ENCODE peak calls at places on chromosomes 13 and 19, in six cellular contexts. H is gastrocnemius medialis, D is Peyer's patch, S is tibial nerve, T is lung, J is IMR-90. A is an unnamed sample. For H3K4me1 and H3K9me3, the result is how much of the 10 kb centered on the place peaks cover.

GRCh38 chr19:10885241-10886169 is 14.2 kb downstream of the CARM1 start:
- DNase-seq in H (no peak), T (no peak), D (no peak), J (no peak), S (no peak), A (no peak)

GRCh38 chr13:36619535-36619934 is 54.3 kb upstream of the SERTM1 start:
- DNase-seq in D (no peak), T (no peak), J (no peak), H (no peak), S (no peak), A (no peak)

GRCh38 chr19:30049226-30049625 is 107.2 kb downstream of the URI1 start:
- DNase-seq in H (no peak), D (no peak), T (no peak), S (no peak), J (no peak), A (no peak)

GRCh38 chr19:12867120-12868099 is 13.8 kb downstream of the DNASE2 start:
- DNase-seq in J (peak), H (no peak), T (no peak), D (peak), S (no peak), A (peak)

GRCh38 chr13:73954808-73955207 is 179.4 kb downstream of the KLF12 start:
- DNase-seq in H (no peak), J (no peak), D (no peak), T (no peak), S (no peak), A (no peak)

GRCh38 chr13:110336681-110337080 is 29.6 kb downstream of the COL4A2 start:
- DNase-seq in D (no peak), H (no peak), S (no peak), J (peak), T (no peak), A (no peak)

GRCh38 chr19:4830768-4831265 is 695 bp downstream of the TICAM1 start:
- DNase-seq in T (no peak), J (no peak), D (no peak), H (no peak), S (no peak), A (no peak)

GRCh38 chr19:54492568-54492967 is 10.1 kb upstream of the LAIR2 start:
- DNase-seq in H (no peak), T (no peak), D (no peak), J (no peak), S (no peak), A (no peak)

GRCh38 chr13:111388851-111389500 is 68.5 kb downstream of the TEX29 start:
- DNase-seq in J (no peak), T (no peak), D (no peak), S (no peak), H (no peak), A (peak)

GRCh38 chr13:112061367-112062046 is 5.4 kb upstream of the SOX1 start:
- DNase-seq in S (no peak), T (no peak), H (no peak), J (no peak), D (no peak), A (no peak)

GRCh38 chr13:41562083-41562482 is 104.7 kb downstream of the RGCC start:
- DNase-seq in T (no peak), H (peak), J (peak), D (no peak), S (peak), A (no peak)

GRCh38 chr13:66509176-66509575 is 721.0 kb downstream of the PCDH9 start:
- DNase-seq in S (no peak), T (no peak), J (peak), H (no peak), D (no peak), A (no peak)

GRCh38 chr13:45521292-45521691 is 56.6 kb downstream of the COG3 start:
- DNase-seq in D (no peak), J (peak), S (peak), H (no peak), T (no peak), A (no peak)

GRCh38 chr13:104466016-104466415 is 1399.8 kb upstream of the SLC10A2 start:
- DNase-seq in H (no peak), S (no peak), J (no peak), D (no peak), T (no peak), A (no peak)

GRCh38 chr13:21359855-21360254 is 99.2 kb downstream of the ZDHHC20 start:
- DNase-seq in D (no peak), T (no peak), J (no peak), S (no peak), H (no peak), A (no peak)

GRCh38 chr13:42225051-42225450 is 46.9 kb upstream of the AKAP11 start:
- DNase-seq in J (no peak), T (no peak), D (no peak), H (no peak), S (no peak), A (no peak)

GRCh38 chr19:50427997-50428425 is 4.7 kb upstream of the MYBPC2 start:
- DNase-seq in T (peak), D (peak), J (peak), H (peak), S (peak), A (no peak)

GRCh38 chr13:98476538-98476966 is 100.4 kb downstream of the STK24 start:
- DNase-seq in D (no peak), J (peak), S (no peak), H (no peak), T (peak), A (peak)

GRCh38 chr19:12784394-12784870 is 6.9 kb upstream of the JUNB start:
- DNase-seq in T (no peak), J (peak), H (no peak), D (peak), S (no peak), A (peak)

GRCh38 chr13:33270906-33271538 is 14.5 kb downstream of the STARD13 start:
- DNase-seq in D (no peak), S (no peak), H (no peak), J (peak), T (no peak), A (no peak)

GRCh38 chr19:33667141-33667540 is 45.4 kb downstream of the CHST8 start:
- DNase-seq in D (no peak), T (no peak), H (no peak), S (no peak), J (no peak), A (no peak)

GRCh38 chr19:591099-591958 is 1.6 kb downstream of the HCN2 start:
- DNase-seq in S (no peak), T (no peak), J (no peak), H (no peak), D (no peak), A (no peak)

GRCh38 chr13:75222031-75222430 is 259.9 kb downstream of the TBC1D4 start:
- DNase-seq in D (no peak), S (peak), J (peak), H (no peak), T (no peak), A (no peak)

GRCh38 chr19:44748426-44749254 is at the start of gene BCL3:
- DNase-seq in J (no peak), H (peak), T (peak), S (no peak), D (peak), A (peak)

GRCh38 chr13:72437458-72437857 is 290.0 kb downstream of the MZT1 start:
- DNase-seq in T (no peak), J (peak), D (no peak), S (no peak), H (no peak), A (no peak)

GRCh38 chr19:45901912-45902650 is at the start of gene MYPOP:
- DNase-seq in S (peak), D (no peak), J (no peak), T (no peak), H (no peak), A (no peak)

GRCh38 chr19:12774588-12775555 is at the start of gene HOOK2:
- DNase-seq in H (peak), D (peak), T (peak), S (peak), J (no peak), A (peak)

GRCh38 chr19:18299654-18300053 is 18.2 kb upstream of the JUND start:
- DNase-seq in D (no peak), J (no peak), H (no peak), T (no peak), S (no peak), A (no peak)
- H3K4me1 ChIP-seq in D (under half), J (under half), H (under half), T (under half), S (under half), A (under half)

GRCh38 chr19:56423985-56424353 is 19.8 kb downstream of the ZNF583 start:
- DNase-seq in J (no peak), H (no peak), T (no peak), D (no peak), S (no peak), A (no peak)
- H3K9me3 ChIP-seq in J (half or more), H (under half), T (half or more), D (under half), S (half or more), A (half or more)

GRCh38 chr19:51751655-51752054 is at the start of gene FPR1:
- DNase-seq in J (no peak), S (peak), T (no peak), H (no peak), D (no peak), A (no peak)
- H3K27ac ChIP-seq in J (no peak), S (peak), T (no peak), H (no peak), D (no peak), A (no peak)

GRCh38 chr19:48686103-48686502 is 9.7 kb upstream of the FUT2 start:
- DNase-seq in S (no peak), D (no peak), H (no peak), J (no peak), T (no peak), A (no peak)
- H3K4me1 ChIP-seq in S (under half), D (under half), H (under half), J (under half), T (under half), A (under half)

DNA sequence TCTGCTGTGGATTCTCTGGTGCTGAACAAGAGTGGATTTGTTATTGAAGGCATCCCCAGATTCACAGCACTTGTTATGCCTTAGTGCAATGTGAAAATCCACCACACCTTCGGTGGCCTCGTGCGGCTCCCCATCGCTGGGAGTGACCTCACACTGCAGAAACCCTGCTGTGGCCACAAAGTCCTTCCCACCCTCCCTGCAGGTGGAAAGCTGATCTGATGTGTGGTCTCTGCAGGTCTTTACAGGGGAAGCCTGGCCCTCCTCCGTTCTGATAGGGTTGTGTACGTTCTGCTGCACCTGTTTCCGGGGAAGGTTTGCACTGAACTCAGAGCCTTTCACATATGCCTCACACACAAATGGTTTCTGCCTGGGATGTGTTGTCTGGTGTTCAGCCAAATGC is 5.0 kb downstream of the ZNF792 start:
- DNase-seq in D (no peak), J (no peak), H (no peak), S (no peak), T (no peak), A (no peak)
- H3K9me3 ChIP-seq in D (under half), J (under half), H (under half), S (under half), T (under half), A (half or more)

GRCh38 chr19:43546581-43546980 is 13.6 kb downstream of the ZNF575 start:
- DNase-seq in J (no peak), D (no peak), H (no peak), S (no peak), T (no peak), A (no peak)

GRCh38 chr19:43552198-43552450 is 19.1 kb downstream of the ZNF575 start:
- DNase-seq in T (no peak), S (no peak), H (no peak), J (no peak), D (no peak), A (no peak)

GRCh38 chr19:43545981-43546380 is 13.0 kb downstream of the ZNF575 start:
- DNase-seq in S (no peak), H (no peak), J (no peak), T (no peak), D (no peak), A (no peak)

GRCh38 chr19:43551399-43552197 is 18.6 kb downstream of the ZNF575 start:
- DNase-seq in H (no peak), S (no peak), J (no peak), D (no peak), T (no peak), A (no peak)

GRCh38 chr19:43548706-43549105 is 15.7 kb downstream of the ZNF575 start:
- DNase-seq in S (no peak), H (no peak), T (no peak), J (no peak), D (no peak), A (no peak)
- H3K27ac ChIP-seq in S (no peak), H (no peak), T (no peak), J (no peak), D (no peak), A (no peak)

GRCh38 chr19:8900421-8900820 is 68.2 kb downstream of the MBD3L1 start:
- DNase-seq in T (no peak), S (no peak), J (no peak), D (no peak), H (no peak), A (no peak)

GRCh38 chr19:8905342-8905741 is 73.2 kb downstream of the MBD3L1 start:
- DNase-seq in T (no peak), D (no peak), S (no peak), J (no peak), H (no peak), A (no peak)

GRCh38 chr19:8899356-8899755 is 67.2 kb downstream of the MBD3L1 start:
- DNase-seq in J (no peak), D (no peak), T (no peak), S (no peak), H (no peak), A (no peak)

GRCh38 chr19:8904597-8904996 is 72.4 kb downstream of the MBD3L1 start:
- DNase-seq in T (no peak), J (no peak), H (no peak), D (no peak), S (no peak), A (no peak)

GRCh38 chr19:8902520-8902919 is 70.3 kb downstream of the MBD3L1 start:
- DNase-seq in H (no peak), D (no peak), T (no peak), J (no peak), S (no peak), A (no peak)
- H3K4me1 ChIP-seq in H (under half), D (under half), T (under half), J (under half), S (under half), A (under half)